ENCODE peak calls at places on chromosome 3, in ten cellular contexts. A is GM12865; O is dermis microvascular lymphatic vessel endothelial cell; B is CD4-positive, alpha-beta T cell; X is lower leg skin; G is ELF-1; P is iPS DF 19.7; Z is neural progenitor cell; D is pons; K is PC-3. J is an unnamed sample.

GRCh38 chr3:190519886-190520285 is 6.0 kb downstream of the IL1RAP start:
- DNase-seq in A (no peak), O (no peak), B (no peak), X (no peak), G (no peak), P (no peak), Z (no peak), D (no peak), K (peak; percentile 87), J (no peak)

GRCh38 chr3:76369170-76369569 is 583.8 kb upstream of the ZNF717 start:
- DNase-seq in A (peak; percentile 28), O (no peak), B (no peak), X (no peak), G (no peak), P (no peak), Z (no peak), D (peak; percentile 62), K (peak; percentile 46), J (no peak)

GRCh38 chr3:111913163-111913763 is 54.2 kb downstream of the PHLDB2 start:
- DNase-seq in A (no peak), O (no peak), B (no peak), X (no peak), G (peak; percentile 44), P (no peak), Z (no peak), D (no peak), K (no peak), J (no peak)

GRCh38 chr3:24197809-24198208 is 252.7 kb downstream of the NR1D2 start:
- DNase-seq in A (no peak), O (no peak), B (no peak), X (no peak), G (peak; percentile 83), P (no peak), Z (peak; percentile 57), D (no peak), K (peak; percentile 11), J (no peak)

GRCh38 chr3:70603103-70603502 is 290.7 kb upstream of the MDFIC2 start:
- DNase-seq in A (no peak), O (no peak), B (no peak), X (no peak), G (no peak), P (no peak), Z (no peak), D (no peak), K (no peak), J (no peak)

GRCh38 chr3:129543156-129543790 is at the start of gene H1-8:
- DNase-seq in A (no peak), O (no peak), B (no peak), X (no peak), G (no peak), P (no peak), Z (no peak), D (no peak), K (no peak), J (no peak)

GRCh38 chr3:174720717-174721116 is 138.4 kb upstream of the NAALADL2 start:
- DNase-seq in A (no peak), O (no peak), B (no peak), X (no peak), G (no peak), P (no peak), Z (no peak), D (no peak), K (no peak), J (no peak)

GRCh38 chr3:129836381-129837056 is 57.0 kb downstream of the TMCC1 start:
- DNase-seq in A (no peak), O (no peak), B (no peak), X (no peak), G (peak; percentile 44), P (no peak), Z (peak; percentile 68), D (no peak), K (no peak), J (no peak)

GRCh38 chr3:64143399-64144130 is 81.7 kb downstream of the PRICKLE2 start:
- DNase-seq in A (no peak), O (peak; percentile 16), B (no peak), X (peak; percentile 49), G (no peak), P (no peak), Z (no peak), D (no peak), K (peak; percentile 34), J (no peak)

GRCh38 chr3:13655074-13655913 is 106.4 kb downstream of the FBLN2 start:
- DNase-seq in A (no peak), O (peak; percentile 47), B (peak; percentile 21), X (no peak), G (peak; percentile 80), P (no peak), Z (peak; percentile 91), D (no peak), K (peak; percentile 70), J (no peak)

GRCh38 chr3:99896482-99896881 is 78.8 kb downstream of the CMSS1 start:
- DNase-seq in A (no peak), O (no peak), B (no peak), X (no peak), G (no peak), P (no peak), Z (peak; percentile 6), D (no peak), K (no peak), J (no peak)

GRCh38 chr3:172125053-172125452 is 85.7 kb downstream of the FNDC3B start:
- DNase-seq in A (no peak), O (no peak), B (no peak), X (no peak), G (peak; percentile 56), P (no peak), Z (no peak), D (no peak), K (no peak), J (no peak)

GRCh38 chr3:48952510-48953118 is 34.0 kb downstream of the ARIH2 start:
- DNase-seq in A (peak; percentile 45), O (peak; percentile 48), B (peak; percentile 42), X (no peak), G (peak; percentile 47), P (peak; percentile 40), Z (peak; percentile 50), D (peak; percentile 51), K (peak; percentile 59), J (no peak)

GRCh38 chr3:3209714-3210113 is 30.2 kb upstream of the CRBN start:
- DNase-seq in A (no peak), O (no peak), B (no peak), X (no peak), G (no peak), P (no peak), Z (no peak), D (no peak), K (no peak), J (no peak)

GRCh38 chr3:70516081-70516480 is 203.6 kb upstream of the MDFIC2 start:
- DNase-seq in A (no peak), O (no peak), B (no peak), X (no peak), G (no peak), P (no peak), Z (no peak), D (no peak), K (no peak), J (no peak)

GRCh38 chr3:36489106-36489505 is 108.8 kb downstream of the STAC start:
- DNase-seq in A (no peak), O (no peak), B (no peak), X (no peak), G (no peak), P (no peak), Z (no peak), D (no peak), K (no peak), J (no peak)

GRCh38 chr3:73086071-73086494 is 24.6 kb downstream of the EBLN2 start:
- DNase-seq in A (peak; percentile 37), O (peak; percentile 44), B (peak; percentile 43), X (peak; percentile 85), G (peak; percentile 42), P (no peak), Z (peak; percentile 64), D (peak; percentile 37), K (peak; percentile 68), J (no peak)

GRCh38 chr3:55066406-55067128 is 138.7 kb upstream of the LRTM1 start:
- DNase-seq in A (no peak), O (no peak), B (no peak), X (no peak), G (peak; percentile 47), P (no peak), Z (no peak), D (no peak), K (no peak), J (no peak)

GRCh38 chr3:187858086-187858485 is 112.8 kb upstream of the BCL6 start:
- DNase-seq in A (no peak), O (no peak), B (no peak), X (no peak), G (no peak), P (no peak), Z (no peak), D (peak; percentile 34), K (no peak), J (no peak)

GRCh38 chr3:23113455-23114171 is 89.5 kb upstream of the UBE2E2 start:
- DNase-seq in A (no peak), O (no peak), B (no peak), X (peak; percentile 86), G (no peak), P (no peak), Z (no peak), D (no peak), K (peak; percentile 89), J (no peak)

GRCh38 chr3:111715911-111716523 is 120.9 kb upstream of the ZBED2 start:
- DNase-seq in A (peak; percentile 53), O (peak; percentile 70), B (peak; percentile 8), X (no peak), G (peak; percentile 13), P (no peak), Z (peak; percentile 13), D (peak; percentile 22), K (peak; percentile 87), J (no peak)

GRCh38 chr3:157405457-157405856 is 31.2 kb upstream of the PTX3 start:
- DNase-seq in A (no peak), O (peak; percentile 39), B (no peak), X (no peak), G (no peak), P (no peak), Z (no peak), D (no peak), K (peak; percentile 71), J (no peak)

GRCh38 chr3:137259709-137260108 is 301.9 kb downstream of the IL20RB start:
- DNase-seq in A (no peak), O (no peak), B (no peak), X (no peak), G (peak; percentile 77), P (peak; percentile 20), Z (peak; percentile 39), D (peak; percentile 15), K (no peak), J (no peak)

GRCh38 chr3:130649061-130649654 is 97.5 kb downstream of the PIK3R4 start:
- DNase-seq in A (no peak), O (no peak), B (no peak), X (no peak), G (no peak), P (no peak), Z (no peak), D (no peak), K (no peak), J (no peak)

GRCh38 chr3:190225186-190225692 is 97.0 kb downstream of the CLDN1 start:
- DNase-seq in A (peak; percentile 47), O (peak; percentile 54), B (no peak), X (no peak), G (no peak), P (no peak), Z (peak; percentile 30), D (peak; percentile 48), K (peak; percentile 78), J (no peak)

GRCh38 chr3:42031808-42032475 is 59.2 kb upstream of the TRAK1 start:
- DNase-seq in A (no peak), O (peak; percentile 54), B (no peak), X (peak; percentile 83), G (peak; percentile 67), P (no peak), Z (peak; percentile 59), D (no peak), K (no peak), J (no peak)

GRCh38 chr3:48208088-48208487 is 15.2 kb upstream of the CAMP start:
- DNase-seq in A (no peak), O (no peak), B (no peak), X (no peak), G (no peak), P (no peak), Z (no peak), D (no peak), K (no peak), J (no peak)

GRCh38 chr3:186283651-186284445 is 78.2 kb downstream of the DGKG start:
- DNase-seq in A (no peak), O (peak; percentile 36), B (no peak), X (peak; percentile 68), G (no peak), P (no peak), Z (no peak), D (no peak), K (peak; percentile 80), J (no peak)